ENCODE peak calls at places on chromosomes 1 and 21, in seven cellular contexts. O, I, V, L, Z, P and B are unnamed samples.
A peak's percentile ranks its signal among the peaks of the same experiment; 100 is the strongest.

GRCh38 chr1:116496380-116496779 is 74.4 kb downstream of the CD58 start:
- DNase-seq in Z (no peak), L (no peak), O (no peak), P (no peak), V (no peak), I (no peak), B (peak; percentile 60)

GRCh38 chr1:216456682-216457081 is 33.4 kb upstream of the USH2A start:
- DNase-seq in O (no peak), I (no peak), V (no peak), L (peak; percentile 51), P (no peak), Z (no peak), B (peak; percentile 62)

GRCh38 chr1:204384636-204385354 is 25.1 kb upstream of the PLEKHA6 start:
- DNase-seq in O (no peak), L (peak; percentile 51), Z (no peak), I (no peak), V (no peak), P (no peak), B (no peak)

GRCh38 chr1:160818207-160818935 is 22.4 kb downstream of the LY9 start:
- DNase-seq in Z (no peak), V (no peak), P (no peak), O (no peak), I (no peak), L (no peak), B (no peak)

GRCh38 chr21:14382486-14382834 is 486 bp downstream of the HSPA13 start:
- DNase-seq in L (peak; percentile 26), I (no peak), V (no peak), O (no peak), P (peak; percentile 43), Z (no peak), B (peak; percentile 41)

GRCh38 chr1:118115567-118116272 is 69.3 kb downstream of the SPAG17 start:
- DNase-seq in Z (no peak), I (no peak), P (no peak), L (peak; percentile 59), V (no peak), O (no peak), B (no peak)

GRCh38 chr1:163875214-163875926 is 553.6 kb downstream of the NUF2 start:
- DNase-seq in I (no peak), Z (no peak), V (no peak), O (no peak), P (peak; percentile 35), L (peak; percentile 45), B (peak; percentile 71)

GRCh38 chr1:67479146-67479891 is 49.1 kb upstream of the SERBP1 start:
- DNase-seq in L (no peak), I (no peak), V (no peak), Z (no peak), P (no peak), O (peak; percentile 68), B (peak; percentile 30)

GRCh38 chr1:218164111-218164929 is 120.8 kb upstream of the RRP15 start:
- DNase-seq in I (peak; percentile 13), L (no peak), O (no peak), Z (peak; percentile 57), P (peak; percentile 42), V (no peak), B (peak; percentile 10)

GRCh38 chr1:178536844-178537371 is 24.0 kb downstream of the TEX35 start:
- DNase-seq in I (no peak), P (peak; percentile 84), V (no peak), Z (peak; percentile 81), L (peak; percentile 86), O (peak; percentile 75), B (peak; percentile 92)

GRCh38 chr1:59006309-59006698 is 222.5 kb upstream of the JUN start:
- DNase-seq in V (no peak), I (no peak), Z (no peak), L (no peak), O (no peak), P (no peak), B (no peak)

GRCh38 chr1:94607398-94607797 is 65.8 kb upstream of the F3 start:
- DNase-seq in I (no peak), V (no peak), O (no peak), L (no peak), Z (no peak), P (no peak), B (no peak)

GRCh38 chr1:169765580-169766331 is 29.0 kb downstream of the METTL18 start:
- DNase-seq in L (no peak), O (no peak), P (peak; percentile 45), V (no peak), I (no peak), Z (no peak), B (no peak)

GRCh38 chr1:180981596-180982387 is 40.9 kb downstream of the STX6 start:
- DNase-seq in I (peak; percentile 76), O (no peak), V (peak; percentile 9), L (no peak), P (no peak), Z (no peak), B (no peak)

GRCh38 chr1:119603695-119604094 is 44.4 kb downstream of the ZNF697 start:
- DNase-seq in L (no peak), P (no peak), I (no peak), Z (no peak), O (no peak), V (no peak), B (peak; percentile 18)

GRCh38 chr1:44681905-44682900 is 7.7 kb downstream of the ARMH1 start:
- DNase-seq in Z (no peak), I (no peak), L (no peak), V (no peak), P (no peak), O (no peak), B (no peak)

GRCh38 chr1:31196685-31197084 is 43.0 kb downstream of the NKAIN1 start:
- DNase-seq in L (peak; percentile 21), Z (no peak), P (no peak), O (no peak), I (no peak), V (no peak), B (peak; percentile 7)

GRCh38 chr1:45512641-45513054 is 9.0 kb downstream of the PRDX1 start:
- DNase-seq in L (peak; percentile 42), P (peak; percentile 75), O (no peak), I (peak; percentile 64), Z (peak; percentile 56), V (peak; percentile 38), B (peak; percentile 86)

GRCh38 chr1:168293372-168293771 is 12.7 kb downstream of the TBX19 start:
- DNase-seq in O (no peak), I (no peak), V (no peak), L (no peak), P (no peak), Z (no peak), B (no peak)

GRCh38 chr1:228647523-228648444 is 87.5 kb upstream of the RHOU start:
- DNase-seq in L (peak; percentile 50), Z (peak; percentile 57), P (peak; percentile 76), O (peak; percentile 76), V (no peak), I (peak; percentile 23), B (peak; percentile 53)

GRCh38 chr1:93399781-93400180 is 48.1 kb upstream of the FNBP1L start:
- DNase-seq in P (no peak), O (no peak), L (peak; percentile 6), Z (no peak), I (no peak), V (no peak), B (no peak)

DNA sequence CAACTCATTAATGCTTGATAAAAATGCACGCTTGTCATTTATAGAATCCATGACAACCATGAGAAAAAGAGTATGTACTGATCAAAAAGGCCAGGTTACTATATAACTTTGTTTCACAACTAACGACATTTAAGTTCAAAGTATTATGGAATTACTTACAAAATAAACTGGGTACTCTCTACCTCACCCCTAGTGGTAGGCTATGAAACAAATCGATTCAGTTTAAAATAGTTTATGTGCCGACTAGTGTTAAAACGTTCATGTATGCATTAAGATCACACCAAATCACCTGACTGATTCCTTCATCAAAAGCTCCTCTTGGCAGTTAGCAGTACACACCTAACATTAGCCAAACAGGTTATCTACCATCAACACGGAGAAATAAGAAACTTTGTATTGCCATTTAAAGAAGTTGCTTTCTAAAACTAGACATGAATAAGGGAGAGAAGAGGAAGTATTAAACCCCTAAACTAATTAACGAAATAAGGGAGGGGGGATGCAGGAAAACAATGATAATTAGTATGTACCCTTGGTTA is 137.1 kb downstream of the AKT3 start:
- DNase-seq in V (no peak), L (no peak), Z (no peak), O (no peak), I (no peak), P (no peak), B (peak; percentile 8)
- TF ChIP-seq CTCF in V (no peak), L (no peak), Z (no peak), O (no peak), I (no peak), P (no peak), B (peak; percentile 43)

GRCh38 chr1:21334214-21335087 is 44.2 kb upstream of the ECE1 start:
- DNase-seq in L (peak; percentile 41), V (peak; percentile 63), P (peak; percentile 78), Z (peak; percentile 68), I (peak; percentile 78), O (peak; percentile 80), B (peak; percentile 92)
- TF ChIP-seq CTCF in L (peak; percentile 67), V (peak; percentile 66), P (peak; percentile 61), Z (peak; percentile 71), I (peak; percentile 79), O (peak; percentile 82), B (peak; percentile 94)

GRCh38 chr1:5949761-5950100 is 42.5 kb downstream of the NPHP4 start:
- DNase-seq in V (no peak), O (no peak), P (no peak), L (no peak), Z (no peak), I (no peak), B (no peak)

GRCh38 chr1:5948681-5949005 is 43.6 kb downstream of the NPHP4 start:
- DNase-seq in I (no peak), P (no peak), L (no peak), O (no peak), Z (no peak), V (no peak), B (no peak)

GRCh38 chr1:5950201-5950895 is 41.9 kb downstream of the NPHP4 start:
- DNase-seq in V (no peak), P (no peak), I (no peak), Z (no peak), L (no peak), O (no peak), B (no peak)

GRCh38 chr1:5947978-5948680 is 44.1 kb downstream of the NPHP4 start:
- DNase-seq in Z (no peak), V (no peak), O (no peak), I (no peak), P (no peak), L (no peak), B (no peak)

GRCh38 chr1:5949074-5949760 is 43.0 kb downstream of the NPHP4 start:
- DNase-seq in Z (peak; percentile 75), I (no peak), V (no peak), P (no peak), O (no peak), L (no peak), B (no peak)
- TF ChIP-seq CTCF in Z (peak; percentile 40), I (no peak), V (no peak), P (no peak), O (no peak), L (no peak), B (peak; percentile 11)

GRCh38 chr1:192506741-192507155 is 68.8 kb upstream of the RGS1 start:
- DNase-seq in L (peak; percentile 17), Z (no peak), O (no peak), P (no peak), I (peak; percentile 61), V (no peak), B (peak; percentile 49)
- TF ChIP-seq CTCF in L (no peak), Z (peak; percentile 41), O (no peak), P (no peak), I (peak; percentile 73), V (no peak), B (peak; percentile 54)

GRCh38 chr1:108861566-108861965 is 4.7 kb upstream of the AKNAD1 start:
- DNase-seq in Z (no peak), P (no peak), O (no peak), I (no peak), L (no peak), V (no peak), B (no peak)
- TF ChIP-seq CTCF in Z (no peak), P (no peak), O (no peak), I (no peak), L (no peak), V (no peak), B (no peak)